ENCODE peak calls at places on chromosomes 13 and 19, in nine cellular contexts. G, V, H, D, K, P, T, Z and J are unnamed samples.

GRCh38 chr19:10654610-10655456 is 687 bp downstream of the ILF3 start:
- DNase-seq in G (no peak), V (peak; percentile 88), H (peak; percentile 79), D (no peak), K (peak; percentile 35), P (peak; percentile 77), T (no peak), Z (no peak), J (peak; percentile 52)

GRCh38 chr19:19134687-19135158 is 3.6 kb downstream of the TMEM161A start:
- DNase-seq in G (peak; percentile 77), V (no peak), H (no peak), D (no peak), K (peak; percentile 55), P (peak; percentile 90), T (no peak), Z (no peak), J (no peak)

GRCh38 chr19:55146078-55146647 is 2.8 kb downstream of the TNNT1 start:
- DNase-seq in G (no peak), V (no peak), H (no peak), D (no peak), K (no peak), P (peak; percentile 92), T (no peak), Z (no peak), J (no peak)

GRCh38 chr13:79405501-79405830 is 589 bp downstream of the RBM26 start:
- DNase-seq in G (no peak), V (no peak), H (no peak), D (no peak), K (no peak), P (peak; percentile 48), T (no peak), Z (no peak), J (no peak)

GRCh38 chr13:76350399-76350798 is 535.8 kb downstream of the KCTD12 start:
- DNase-seq in G (peak; percentile 24), V (no peak), H (no peak), D (no peak), K (peak; percentile 52), P (no peak), T (no peak), Z (no peak), J (no peak)

GRCh38 chr13:60267498-60268202 is 103.9 kb upstream of the DIAPH3 start:
- DNase-seq in G (peak; percentile 36), V (no peak), H (no peak), D (no peak), K (no peak), P (peak; percentile 62), T (no peak), Z (no peak), J (peak; percentile 13)

GRCh38 chr19:19321143-19321577 is 531 bp downstream of the MAU2 start:
- DNase-seq in G (no peak), V (no peak), H (no peak), D (no peak), K (no peak), P (peak; percentile 45), T (no peak), Z (no peak), J (peak; percentile 19)

GRCh38 chr19:1087813-1088418 is 7.3 kb downstream of the POLR2E start:
- DNase-seq in G (peak; percentile 85), V (no peak), H (no peak), D (no peak), K (no peak), P (no peak), T (no peak), Z (peak; percentile 95), J (peak; percentile 69)

GRCh38 chr19:29590278-29590677 is 15.8 kb upstream of the POP4 start:
- DNase-seq in G (no peak), V (no peak), H (no peak), D (no peak), K (no peak), P (no peak), T (no peak), Z (no peak), J (no peak)

GRCh38 chr13:99655351-99656091 is 154.2 kb downstream of the TM9SF2 start:
- DNase-seq in G (no peak), V (no peak), H (no peak), D (no peak), K (no peak), P (no peak), T (no peak), Z (peak; percentile 39), J (no peak)

GRCh38 chr19:18790566-18791314 is at the start of gene COMP:
- DNase-seq in G (no peak), V (no peak), H (no peak), D (no peak), K (no peak), P (no peak), T (no peak), Z (no peak), J (no peak)

GRCh38 chr19:4224470-4224869 is 4.9 kb upstream of the EBI3 start:
- DNase-seq in G (no peak), V (no peak), H (no peak), D (no peak), K (no peak), P (no peak), T (no peak), Z (no peak), J (no peak)

GRCh38 chr19:55165952-55166529 is 372 bp downstream of the DNAAF3 start:
- DNase-seq in G (peak; percentile 66), V (no peak), H (peak; percentile 46), D (no peak), K (peak; percentile 72), P (peak; percentile 90), T (no peak), Z (no peak), J (peak; percentile 68)

GRCh38 chr13:32585625-32586021 is 629 bp upstream of the PDS5B start:
- DNase-seq in G (no peak), V (no peak), H (peak; percentile 40), D (no peak), K (no peak), P (no peak), T (no peak), Z (no peak), J (no peak)

GRCh38 chr19:10510301-10510802 is 6.9 kb downstream of the S1PR5 start:
- DNase-seq in G (no peak), V (no peak), H (no peak), D (no peak), K (no peak), P (peak; percentile 59), T (no peak), Z (no peak), J (peak; percentile 33)

GRCh38 chr19:5038631-5039271 is 69.8 kb downstream of the KDM4B start:
- DNase-seq in G (no peak), V (no peak), H (no peak), D (no peak), K (peak; percentile 40), P (peak; percentile 33), T (no peak), Z (no peak), J (no peak)

GRCh38 chr19:47241919-47242644 is 11.1 kb upstream of the BBC3 start:
- DNase-seq in G (no peak), V (no peak), H (no peak), D (no peak), K (no peak), P (no peak), T (no peak), Z (no peak), J (no peak)

DNA sequence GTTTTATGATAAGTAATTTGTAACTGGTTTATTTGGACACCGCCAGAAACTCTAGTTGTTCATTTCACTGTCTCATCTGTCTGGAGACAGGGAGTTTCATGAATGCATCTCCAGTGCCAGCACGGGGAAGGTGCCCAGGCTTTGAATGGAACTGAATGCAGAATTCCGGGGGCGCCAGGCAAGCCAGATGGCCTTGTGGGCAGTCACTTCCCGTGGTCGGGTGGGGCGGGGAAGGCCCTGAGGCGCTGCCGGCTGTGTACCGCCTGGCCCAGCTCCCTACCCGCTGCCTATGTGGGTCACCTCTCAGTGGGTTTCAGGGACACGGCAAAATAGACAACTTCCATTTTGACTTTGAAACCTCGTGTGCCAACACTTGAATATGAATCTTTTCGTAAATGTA is 28.8 kb upstream of the MCF2L start:
- DNase-seq in G (peak; percentile 10), V (no peak), H (no peak), D (no peak), K (peak; percentile 24), P (no peak), T (no peak), Z (no peak), J (no peak)
- TF ChIP-seq EP300 in G (no peak), V (no peak), H (no peak), D (no peak), K (no peak), P (no peak), T (no peak), Z (no peak), J (no peak)

DNA sequence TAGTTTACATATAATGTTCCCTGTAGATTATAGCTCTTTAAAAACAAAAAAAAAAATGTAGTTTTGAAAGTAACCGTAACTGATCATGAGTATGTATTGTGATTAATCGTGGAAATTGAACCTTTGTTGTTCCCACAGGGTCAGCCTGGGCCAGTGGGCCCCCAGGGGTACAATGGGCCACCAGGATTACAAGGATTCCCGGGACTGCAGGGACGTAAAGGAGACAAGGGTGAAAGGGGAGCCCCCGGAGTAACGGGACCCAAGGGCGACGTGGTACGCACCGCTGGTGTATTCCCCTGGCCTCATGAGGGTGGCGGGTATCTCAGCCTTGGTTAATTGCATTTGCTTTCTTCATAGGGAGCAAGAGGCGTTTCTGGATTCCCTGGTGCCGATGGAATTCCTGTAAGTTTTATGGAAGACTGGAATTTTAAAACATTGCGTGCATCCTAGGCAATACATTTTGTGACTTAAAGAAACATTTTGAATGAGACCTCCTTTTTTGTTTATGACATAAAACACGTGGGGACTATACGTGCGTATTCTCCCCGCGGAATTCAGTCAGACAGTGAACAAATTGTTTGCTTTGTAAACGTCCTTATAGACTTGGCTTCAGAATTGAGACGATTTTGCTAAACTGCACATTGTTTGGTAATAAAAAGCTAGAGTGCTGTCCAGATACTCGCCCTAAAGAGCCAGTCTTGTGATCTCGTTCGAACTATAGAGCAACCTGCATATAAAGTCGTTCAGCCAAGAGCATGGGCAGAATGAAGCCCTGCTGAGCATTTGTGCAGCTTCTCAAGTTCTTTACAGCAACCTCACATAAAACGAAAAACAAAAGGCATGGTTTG is 117.7 kb downstream of the COL4A2 start:
- DNase-seq in G (no peak), V (no peak), H (no peak), D (no peak), K (no peak), P (no peak), T (no peak), Z (no peak), J (no peak)
- H3K4me1 ChIP-seq in G (peaks cover 4% of the 10 kb centered on the region), V (no peaks in the 10 kb centered on the region), H (no peaks in the 10 kb centered on the region), D (no peaks in the 10 kb centered on the region), K (peaks cover 12% of the 10 kb centered on the region), P (peaks cover 3% of the 10 kb centered on the region), T (no peaks in the 10 kb centered on the region), Z (peaks cover 74% of the 10 kb centered on the region), J (peaks cover 12% of the 10 kb centered on the region)

DNA sequence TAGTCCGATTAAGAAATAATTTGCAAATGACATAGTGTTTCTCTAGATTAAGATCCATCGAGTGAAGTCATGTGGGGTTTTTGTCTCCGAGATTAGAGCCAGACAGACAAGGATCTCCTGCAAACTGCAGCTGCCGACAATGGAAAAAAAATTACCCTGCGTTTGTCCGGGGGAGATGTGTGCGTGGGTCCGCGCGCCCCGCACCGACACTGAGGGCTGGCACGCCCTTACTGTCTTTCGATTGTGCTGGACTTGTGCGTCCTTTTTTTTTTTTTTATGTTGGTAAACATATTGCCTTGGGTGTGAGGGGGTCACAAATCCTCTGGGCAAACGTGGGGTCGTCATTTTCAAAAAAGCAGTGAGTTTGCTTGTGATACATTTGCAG is 11.9 kb upstream of the SOX1 start:
- DNase-seq in G (no peak), V (no peak), H (no peak), D (no peak), K (no peak), P (no peak), T (no peak), Z (no peak), J (no peak)
- H3K27me3 ChIP-seq in G (peaks cover 66% of the 10 kb centered on the region), V (peaks cover 99% of the 10 kb centered on the region), H (no peaks in the 10 kb centered on the region), D (peaks cover 94% of the 10 kb centered on the region), K (peaks cover 47% of the 10 kb centered on the region), P (peaks cover 36% of the 10 kb centered on the region), T (no peaks in the 10 kb centered on the region), Z (peaks cover 63% of the 10 kb centered on the region), J (peaks cover 100% of the 10 kb centered on the region)

GRCh38 chr13:38538412-38538811 is 148.5 kb upstream of the FREM2 start:
- DNase-seq in G (no peak), V (no peak), H (no peak), D (no peak), K (no peak), P (no peak), T (no peak), Z (no peak), J (no peak)
- TF ChIP-seq EP300 in G (no peak), V (no peak), H (no peak), D (no peak), K (no peak), P (no peak), T (no peak), Z (no peak), J (no peak)